ENCODE peak calls at places on chromosomes 16 and 17, in seven cellular contexts. W is neuronal stem cell, A is IMR-90, G is mesenchymal stem cell, Q is H1, Y is H9, R is trophoblast cell. O is an unnamed sample.

GRCh38 chr16:4376820-4377572 is 5.3 kb downstream of the VASN start:
- DNase-seq in W (no peak), A (no peak), G (no peak), Q (no peak), Y (no peak), R (no peak), O (peak)

GRCh38 chr17:740240-741055 is 8.1 kb downstream of the TLCD3A start:
- DNase-seq in W (no peak), A (no peak), G (no peak), Q (no peak), Y (no peak), R (peak), O (no peak)

GRCh38 chr16:85423631-85424030 is 189.5 kb upstream of the GSE1 start:
- DNase-seq in W (no peak), A (no peak), G (no peak), Q (no peak), Y (no peak), R (no peak), O (no peak)

GRCh38 chr17:2695961-2696760 is 15.4 kb downstream of the CLUH start:
- DNase-seq in W (no peak), A (no peak), G (no peak), Q (no peak), Y (no peak), R (no peak), O (no peak)

GRCh38 chr17:9839433-9839832 is 13.7 kb downstream of the GLP2R start:
- DNase-seq in W (no peak), A (peak), G (no peak), Q (no peak), Y (peak), R (no peak), O (peak)

GRCh38 chr16:61128545-61129323 is 907.5 kb downstream of the CDH8 start:
- DNase-seq in W (no peak), A (no peak), G (no peak), Q (no peak), Y (peak), R (no peak), O (no peak)

GRCh38 chr17:69367298-69367697 is 40.4 kb upstream of the ABCA5 start:
- DNase-seq in W (no peak), A (no peak), G (no peak), Q (no peak), Y (no peak), R (no peak), O (peak)

GRCh38 chr17:79992657-79993389 is 42.8 kb downstream of the TBC1D16 start:
- DNase-seq in W (no peak), A (no peak), G (no peak), Q (no peak), Y (no peak), R (no peak), O (peak)

GRCh38 chr17:7432296-7432695 is 2.9 kb upstream of the TMEM102 start:
- DNase-seq in W (no peak), A (no peak), G (no peak), Q (no peak), Y (no peak), R (no peak), O (no peak)
- H3K9ac ChIP-seq in W (no peak), A (no peak), G (no peak), Q (no peak), Y (no peak), R (no peak), O (no peak)

GRCh38 chr16:68348645-68349445 is 38.0 kb downstream of the PRMT7 start:
- DNase-seq in W (no peak), A (no peak), G (no peak), Q (no peak), Y (no peak), R (no peak), O (no peak)

GRCh38 chr16:68350951-68351350 is 40.1 kb downstream of the PRMT7 start:
- DNase-seq in W (no peak), A (no peak), G (no peak), Q (no peak), Y (no peak), R (no peak), O (no peak)

GRCh38 chr16:68351463-68351862 is 40.6 kb downstream of the PRMT7 start:
- DNase-seq in W (no peak), A (no peak), G (no peak), Q (no peak), Y (no peak), R (no peak), O (no peak)

GRCh38 chr16:68351991-68352431 is 41.2 kb downstream of the PRMT7 start:
- DNase-seq in W (no peak), A (no peak), G (no peak), Q (no peak), Y (no peak), R (no peak), O (no peak)

GRCh38 chr16:68349838-68350410 is 39.1 kb downstream of the PRMT7 start:
- DNase-seq in W (no peak), A (no peak), G (no peak), Q (no peak), Y (no peak), R (no peak), O (no peak)
- H3K4ac ChIP-seq in W (no peak), A (no peak), G (no peak), Q (no peak), Y (no peak), R (no peak), O (no peak)

GRCh38 chr16:54720259-54720658 is 210.4 kb upstream of the IRX5 start:
- DNase-seq in W (no peak), A (no peak), G (no peak), Q (no peak), Y (no peak), R (no peak), O (no peak)

GRCh38 chr16:54712866-54713265 is 217.8 kb upstream of the IRX5 start:
- DNase-seq in W (no peak), A (no peak), G (no peak), Q (no peak), Y (no peak), R (no peak), O (no peak)

GRCh38 chr16:54722210-54722676 is 208.4 kb upstream of the IRX5 start:
- DNase-seq in W (no peak), A (no peak), G (no peak), Q (no peak), Y (no peak), R (no peak), O (no peak)

GRCh38 chr16:54715011-54715410 is 215.7 kb upstream of the IRX5 start:
- DNase-seq in W (no peak), A (no peak), G (no peak), Q (no peak), Y (no peak), R (no peak), O (no peak)

GRCh38 chr16:54718376-54718775 is 212.3 kb upstream of the IRX5 start:
- DNase-seq in W (no peak), A (no peak), G (no peak), Q (no peak), Y (no peak), R (no peak), O (no peak)
- H3K9ac ChIP-seq in W (no peak), A (no peak), G (no peak), Q (no peak), Y (no peak), R (no peak), O (no peak)

DNA sequence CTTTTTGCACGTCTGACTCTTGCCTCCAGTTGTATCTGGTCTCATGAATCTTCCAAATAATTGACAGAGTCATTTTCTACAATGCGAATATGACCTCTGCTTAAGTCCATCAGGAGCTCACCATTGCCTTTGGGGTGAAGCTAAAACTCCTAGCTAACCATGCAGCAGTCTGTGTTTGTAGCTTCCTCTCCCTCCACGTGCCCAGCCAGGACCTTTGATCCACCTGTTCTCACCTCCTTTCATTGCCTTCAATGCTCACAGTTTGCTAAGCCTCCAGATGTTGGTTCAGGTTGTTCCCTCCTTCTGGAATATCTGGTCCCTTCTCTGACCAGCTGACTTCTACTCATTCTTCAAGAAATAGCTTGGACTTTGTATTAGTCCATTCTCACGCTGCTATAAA is 23.0 kb downstream of the BMERB1 start:
- DNase-seq in W (no peak), A (no peak), G (no peak), Q (no peak), Y (no peak), R (no peak), O (no peak)
- H3K4ac ChIP-seq in W (no peak), A (no peak), G (no peak), Q (no peak), Y (no peak), R (no peak), O (no peak)

DNA sequence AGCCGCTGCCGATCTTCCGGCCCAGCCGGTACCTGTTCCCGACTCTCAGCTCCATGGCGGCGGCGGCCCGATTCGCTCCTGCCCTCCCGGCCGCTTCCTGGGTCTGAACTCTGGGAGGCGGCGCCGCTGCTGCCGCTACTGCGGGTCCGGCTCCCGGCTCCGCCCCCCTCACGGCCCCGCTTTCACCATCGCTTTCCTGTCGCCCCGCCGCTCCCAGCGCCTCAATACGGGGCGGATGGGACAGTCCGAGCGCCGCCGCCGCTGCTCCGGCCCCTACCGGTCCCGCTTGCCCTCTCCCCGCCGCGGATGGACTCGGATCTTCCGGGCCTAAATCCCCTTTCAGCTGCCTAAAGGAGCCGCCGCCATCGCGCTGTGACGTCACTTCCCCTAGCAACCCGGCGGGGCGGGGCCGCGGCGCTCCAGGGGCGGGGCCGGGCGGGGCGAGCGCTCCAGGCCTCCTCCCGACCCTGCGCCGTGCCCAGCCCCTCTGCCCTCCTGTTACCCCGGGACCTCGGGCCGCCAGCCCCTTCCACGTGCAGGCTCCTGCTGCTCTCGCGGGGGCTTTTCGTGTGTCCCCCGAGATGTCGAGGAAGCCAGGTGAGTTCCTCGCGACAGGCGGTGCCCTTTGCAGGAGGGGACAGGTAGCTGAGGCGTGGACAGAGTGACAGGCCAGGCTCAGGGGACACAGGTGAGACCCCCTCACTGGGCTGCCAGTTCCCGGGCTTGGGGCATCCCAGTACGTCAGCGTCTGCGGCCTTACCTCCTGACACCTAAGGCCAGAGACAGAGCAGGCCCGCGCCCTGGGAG is at the start of gene CSNK1D:
- DNase-seq in W (peak), A (peak), G (peak), Q (peak), Y (peak), R (peak), O (peak)
- H3K9ac ChIP-seq in W (peak), A (peak), G (peak), Q (peak), Y (peak), R (peak), O (peak)

DNA sequence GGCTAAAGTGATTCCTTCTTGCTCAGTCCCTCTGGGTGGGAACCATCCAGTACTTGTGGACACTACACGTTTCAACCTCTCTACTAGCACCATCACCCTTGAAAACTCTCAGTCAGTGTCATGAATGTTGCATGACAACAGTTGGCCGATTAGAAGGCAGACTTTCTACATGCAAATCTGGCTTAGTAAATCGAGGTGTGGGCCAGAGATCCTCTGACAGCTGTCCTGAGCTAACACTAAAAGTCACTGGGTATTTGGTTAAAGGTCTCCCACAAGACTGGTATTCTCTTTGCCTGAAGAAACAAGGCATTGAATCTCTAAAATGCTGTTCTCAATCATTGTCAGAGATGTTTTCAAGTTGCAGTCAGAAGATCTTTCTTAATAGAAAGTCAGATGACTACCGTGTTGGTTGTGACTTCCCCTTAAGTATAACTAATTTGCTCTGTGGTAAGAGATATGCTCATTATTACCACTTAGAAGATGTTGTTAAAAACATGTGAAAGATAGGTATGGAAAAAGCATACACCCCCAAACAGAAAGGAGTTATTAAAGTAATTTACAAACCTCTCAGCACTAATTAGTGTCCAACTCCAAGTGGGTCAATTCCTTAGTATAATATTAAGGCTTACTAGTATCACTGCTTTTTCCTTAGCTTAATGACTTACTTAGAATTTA is 62.3 kb downstream of the WNT3 start:
- DNase-seq in W (no peak), A (no peak), G (no peak), Q (no peak), Y (no peak), R (no peak), O (no peak)
- H3K4ac ChIP-seq in W (no peak), A (no peak), G (no peak), Q (no peak), Y (no peak), R (no peak), O (no peak)

GRCh38 chr16:1506494-1507213 is 13.5 kb downstream of the TELO2 start:
- DNase-seq in W (no peak), A (no peak), G (no peak), Q (no peak), Y (no peak), R (no peak), O (no peak)
- H3K9ac ChIP-seq in W (no peak), A (no peak), G (no peak), Q (no peak), Y (no peak), R (no peak), O (no peak)